ENCODE peak calls at places on chromosomes 1 and 21, in four cellular contexts. T is H9, J is H1, I is IMR-90. G is an unnamed sample.

GRCh38 chr1:167482184-167482583 is 36.1 kb downstream of the CD247 start:
- DNase-seq in T (no peak), J (no peak), I (no peak), G (no peak)

GRCh38 chr1:65449214-65449823 is 28.9 kb downstream of the LEPR start:
- DNase-seq in T (peak; percentile 60), J (no peak), I (no peak), G (no peak)

GRCh38 chr1:66405046-66405445 is 128.9 kb upstream of the SGIP1 start:
- DNase-seq in T (no peak), J (no peak), I (peak; percentile 50), G (no peak)

GRCh38 chr1:39116868-39117728 is 87.4 kb upstream of the MACF1 start:
- DNase-seq in T (no peak), J (no peak), I (no peak), G (no peak)

GRCh38 chr21:37564924-37565529 is 198.5 kb downstream of the DYRK1A start:
- DNase-seq in T (no peak), J (no peak), I (peak; percentile 15), G (no peak)

GRCh38 chr1:192367436-192367835 is 50.6 kb downstream of the RGS21 start:
- DNase-seq in T (no peak), J (no peak), I (no peak), G (no peak)

GRCh38 chr1:89407355-89407754 is 43.5 kb downstream of the GBP6 start:
- DNase-seq in T (no peak), J (no peak), I (peak; percentile 3), G (no peak)

GRCh38 chr1:41394405-41394804 is 33.2 kb downstream of the FOXO6 start:
- DNase-seq in T (no peak), J (no peak), I (no peak), G (peak; percentile 30)

GRCh38 chr1:245306628-245307410 is 152.0 kb downstream of the KIF26B start:
- DNase-seq in T (no peak), J (no peak), I (no peak), G (no peak)

GRCh38 chr1:241972703-241973375 is 15.3 kb downstream of the BECN2 start:
- DNase-seq in T (peak; percentile 51), J (no peak), I (no peak), G (peak; percentile 94)

GRCh38 chr1:156337052-156337887 is 822 bp downstream of the CCT3 start:
- DNase-seq in T (no peak), J (no peak), I (peak; percentile 4), G (no peak)

GRCh38 chr1:10339815-10340214 is 59.0 kb upstream of the PGD start:
- DNase-seq in T (peak; percentile 78), J (peak; percentile 31), I (peak; percentile 62), G (peak; percentile 92)

GRCh38 chr1:198132060-198132781 is 24.6 kb upstream of the NEK7 start:
- DNase-seq in T (no peak), J (no peak), I (no peak), G (no peak)

GRCh38 chr21:29648710-29649240 is 291.0 kb downstream of the GRIK1 start:
- DNase-seq in T (no peak), J (no peak), I (no peak), G (no peak)
- H4K5ac ChIP-seq in T (no peak overlapping the region), J (no peak overlapping the region), I (peak overlapping the region; percentile 11), G (no peak overlapping the region)

GRCh38 chr1:214475746-214476145 is 75.7 kb downstream of the PTPN14 start:
- DNase-seq in T (no peak), J (no peak), I (no peak), G (no peak)
- H3K27ac ChIP-seq in T (no peak overlapping the region), J (no peak overlapping the region), I (no peak overlapping the region), G (peak overlapping the region; percentile 24)

DNA sequence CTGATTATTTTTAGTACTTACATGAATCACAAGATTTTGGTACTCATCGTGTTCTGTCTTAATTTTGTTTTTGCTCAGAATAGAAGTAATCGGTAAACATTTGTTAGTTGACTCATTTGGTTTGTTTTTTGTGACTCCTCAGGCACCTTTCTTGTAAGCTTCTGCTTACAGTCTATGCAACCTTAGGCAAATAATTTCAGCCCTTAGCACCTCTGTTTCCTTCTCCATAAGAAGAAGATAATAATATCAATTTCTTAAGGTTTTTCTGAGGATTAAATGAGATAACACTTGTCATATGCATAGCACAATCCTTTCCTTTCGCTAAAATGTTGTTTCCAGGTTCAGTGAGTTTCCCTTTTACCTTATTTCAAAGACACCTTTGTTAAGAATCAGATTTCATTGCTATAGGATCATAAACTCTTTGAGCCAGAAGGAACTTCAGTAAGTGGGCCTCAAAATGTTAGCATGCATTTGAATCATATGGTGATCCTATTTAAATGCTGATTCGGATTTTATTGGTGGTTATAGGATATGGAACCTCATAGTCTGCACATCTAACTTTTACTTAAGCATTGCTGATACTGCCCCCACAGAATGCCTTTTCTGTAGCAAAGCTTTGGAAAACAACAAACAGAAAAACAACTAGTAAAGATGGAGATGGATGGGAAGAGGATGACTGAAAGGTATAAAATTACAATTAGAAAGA is 272.7 kb upstream of the CACYBP start:
- DNase-seq in T (no peak), J (no peak), I (no peak), G (no peak)
- H4K5ac ChIP-seq in T (no peak overlapping the region), J (no peak overlapping the region), I (no peak overlapping the region), G (no peak overlapping the region)

GRCh38 chr1:152801333-152801732 is 4.8 kb downstream of the LCE1D start:
- DNase-seq in T (no peak), J (no peak), I (no peak), G (no peak)

DNA sequence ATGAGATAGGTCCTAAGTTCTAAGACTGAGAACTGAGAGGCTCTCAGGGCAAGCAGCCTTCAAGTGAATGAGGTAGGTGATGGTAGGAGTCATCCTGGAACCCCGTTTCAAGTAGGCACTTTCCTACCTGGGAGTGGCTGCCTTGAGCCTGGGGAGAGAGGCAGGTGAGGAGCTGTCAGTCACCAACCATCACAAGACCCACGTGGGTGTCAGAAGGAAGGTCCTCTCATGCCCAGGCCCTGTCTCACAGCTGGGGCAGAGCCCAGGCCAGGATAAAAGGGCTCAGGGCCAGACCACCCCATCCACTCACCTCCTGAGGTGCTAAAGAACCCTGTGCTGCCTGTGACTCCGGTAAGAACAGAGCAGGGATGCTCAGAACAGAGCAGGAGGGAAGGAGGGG is at the start of gene LCE1D:
- DNase-seq in T (no peak), J (no peak), I (no peak), G (no peak)
- H3K27ac ChIP-seq in T (no peak within 1 kb of the TSS), J (no peak within 1 kb of the TSS), I (no peak within 1 kb of the TSS), G (no peak within 1 kb of the TSS)

GRCh38 chr1:17258116-17258757 is 9.3 kb downstream of the PADI3 start:
- DNase-seq in T (no peak), J (no peak), I (peak; percentile 13), G (no peak)

GRCh38 chr1:17260264-17260663 is 11.4 kb downstream of the PADI3 start:
- DNase-seq in T (no peak), J (no peak), I (no peak), G (no peak)

GRCh38 chr1:17259233-17259873 is 10.5 kb downstream of the PADI3 start:
- DNase-seq in T (no peak), J (no peak), I (peak; percentile 63), G (no peak)

GRCh38 chr1:17260738-17261137 is 11.8 kb downstream of the PADI3 start:
- DNase-seq in T (no peak), J (no peak), I (no peak), G (no peak)

DNA sequence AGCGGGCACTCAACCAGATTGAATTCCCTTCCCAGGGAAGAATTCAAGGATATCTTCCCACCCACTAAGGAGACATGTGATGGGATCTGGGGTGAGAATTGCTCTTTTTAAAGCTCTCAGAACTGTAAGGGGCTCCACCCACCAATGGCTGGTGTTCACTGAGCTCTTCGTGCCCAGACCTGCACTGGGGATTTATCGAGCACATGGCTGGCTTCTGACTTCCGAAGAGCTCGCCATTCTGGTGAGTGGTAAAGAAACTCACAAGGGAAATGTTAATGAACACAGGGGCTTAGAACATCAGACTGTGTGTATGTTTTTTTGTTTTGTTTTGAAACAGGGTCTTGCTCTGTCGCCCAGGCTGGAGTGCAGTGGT is 9.8 kb downstream of the PADI3 start:
- DNase-seq in T (no peak), J (no peak), I (no peak), G (no peak)
- H4K5ac ChIP-seq in T (no peak overlapping the region), J (no peak overlapping the region), I (no peak overlapping the region), G (no peak overlapping the region)

GRCh38 chr1:94654505-94654904 is 112.9 kb upstream of the F3 start:
- DNase-seq in T (no peak), J (no peak), I (no peak), G (no peak)
- H3K27ac ChIP-seq in T (no peak overlapping the region), J (no peak overlapping the region), I (peak overlapping the region; percentile 32), G (peak overlapping the region; percentile 61)

GRCh38 chr1:178491721-178492120 is 5.0 kb downstream of the CLEC20A start:
- DNase-seq in T (no peak), J (no peak), I (no peak), G (no peak)
- H4K5ac ChIP-seq in T (no peak overlapping the region), J (no peak overlapping the region), I (no peak overlapping the region), G (no peak overlapping the region)

GRCh38 chr21:44919913-44920693 is 596 bp downstream of the ITGB2 start:
- DNase-seq in T (no peak), J (no peak), I (no peak), G (no peak)

GRCh38 chr21:44920694-44921604 is at the start of gene ITGB2:
- DNase-seq in T (no peak), J (no peak), I (no peak), G (no peak)

GRCh38 chr21:44919111-44919912 is 1.4 kb downstream of the ITGB2 start:
- DNase-seq in T (no peak), J (no peak), I (no peak), G (no peak)

GRCh38 chr21:44923481-44924084 is 2.9 kb upstream of the ITGB2 start:
- DNase-seq in T (no peak), J (no peak), I (no peak), G (no peak)

GRCh38 chr21:44921928-44922327 is 1.2 kb upstream of the ITGB2 start:
- DNase-seq in T (no peak), J (no peak), I (no peak), G (no peak)
- H3K27ac ChIP-seq in T (no peak overlapping the region), J (no peak overlapping the region), I (no peak overlapping the region), G (no peak overlapping the region)